ENCODE peak calls at places on chromosome 12, in five cellular contexts. T is GM13977; A is activated T-cell treated with anti-CD3 and anti-CD28 coated beads, Interleukin-2, amount 50 U/mL, for 4 hours; C is activated CD8-positive, alpha-beta T cell treated with anti-CD3 and anti-CD28 coated beads, Interleukin-2, amount 10 ng/mL, durations not matched to agents 7 days and 5 days; R is glomerular endothelial cell. W is an unnamed sample.

GRCh38 chr12:106863185-106863584 is 88.7 kb downstream of the RIC8B start:
- DNase-seq in T (no peak), A (no peak), C (no peak), R (no peak), W (no peak)

GRCh38 chr12:44299524-44299923 is 463.6 kb downstream of the TMEM117 start:
- DNase-seq in T (no peak), A (no peak), C (no peak), R (no peak), W (no peak)

GRCh38 chr12:27896419-27896990 is 76.0 kb downstream of the PTHLH start:
- DNase-seq in T (no peak), A (no peak), C (no peak), R (no peak), W (no peak)

GRCh38 chr12:112439769-112440168 is 21.0 kb downstream of the PTPN11 start:
- DNase-seq in T (no peak), A (no peak), C (no peak), R (no peak), W (no peak)

GRCh38 chr12:54038760-54039414 is 6.0 kb downstream of the HOXC5 start:
- DNase-seq in T (no peak), A (no peak), C (no peak), R (no peak), W (no peak)

GRCh38 chr12:45034861-45035265 is 16.0 kb downstream of the DBX2 start:
- DNase-seq in T (no peak), A (no peak), C (no peak), R (no peak), W (no peak)

GRCh38 chr12:116916714-116917114 is 6.0 kb downstream of the FBXW8 start:
- DNase-seq in T (peak; percentile 23), A (peak; percentile 37), C (peak; percentile 67), R (no peak), W (peak; percentile 16)

GRCh38 chr12:95413576-95413975 is 60.4 kb upstream of the METAP2 start:
- DNase-seq in T (no peak), A (no peak), C (no peak), R (no peak), W (no peak)

GRCh38 chr12:4292266-4293063 is 18.9 kb downstream of the CCND2 start:
- DNase-seq in T (no peak), A (no peak), C (no peak), R (no peak), W (no peak)

GRCh38 chr12:132702640-132703039 is 8.0 kb upstream of the PGAM5 start:
- DNase-seq in T (no peak), A (no peak), C (no peak), R (no peak), W (no peak)

GRCh38 chr12:103880299-103881142 is 39.5 kb upstream of the NT5DC3 start:
- DNase-seq in T (peak; percentile 41), A (no peak), C (no peak), R (no peak), W (no peak)

GRCh38 chr12:40953076-40953475 is 235.0 kb upstream of the PDZRN4 start:
- DNase-seq in T (no peak), A (no peak), C (no peak), R (no peak), W (no peak)

GRCh38 chr12:94141004-94141764 is 7.2 kb upstream of the PLXNC1 start:
- DNase-seq in T (no peak), A (no peak), C (no peak), R (no peak), W (no peak)

GRCh38 chr12:44294649-44295048 is 458.8 kb downstream of the TMEM117 start:
- DNase-seq in T (no peak), A (no peak), C (no peak), R (no peak), W (no peak)

GRCh38 chr12:32010631-32011030 is 51.4 kb downstream of the RESF1 start:
- DNase-seq in T (no peak), A (no peak), C (no peak), R (no peak), W (no peak)

W was measured in DND-41.